ENCODE peak calls at places on chromosomes 3 and 15, in eight cellular contexts. L is upper lobe of right lung; G is fibroblast of lung; U is SJCRH30; I is A673; A is Karpas-422; M is left ventricle myocardium inferior; T is CD8-positive, alpha-beta memory T cell. C is an unnamed sample. For H3K27me3 and H3K36me3, the result is how much of the 10 kb centered on the place peaks cover.

GRCh38 chr15:69782809-69783208 is 314.9 kb downstream of the TLE3 start:
- DNase-seq in M (no peak), I (no peak), U (no peak), L (no peak), T (no peak), G (no peak), A (no peak), C (no peak)

GRCh38 chr15:26872206-26872605 is 5.3 kb downstream of the GABRA5 start:
- DNase-seq in L (no peak), T (no peak), U (no peak), M (no peak), I (no peak), G (no peak), A (no peak), C (no peak)

GRCh38 chr3:150292891-150293290 is 115.2 kb upstream of the TSC22D2 start:
- DNase-seq in A (no peak), L (no peak), G (peak), T (no peak), M (no peak), U (no peak), I (no peak), C (no peak)

GRCh38 chr3:88988906-88989305 is 118.5 kb upstream of the EPHA3 start:
- DNase-seq in L (no peak), I (no peak), T (no peak), A (no peak), G (no peak), M (no peak), U (no peak), C (no peak)

GRCh38 chr3:135217730-135218129 is 422.7 kb downstream of the EPHB1 start:
- DNase-seq in M (no peak), G (no peak), L (no peak), T (no peak), A (no peak), I (no peak), U (no peak), C (no peak)

GRCh38 chr3:65587650-65588439 is 450.9 kb downstream of the MAGI1 start:
- DNase-seq in A (no peak), G (no peak), T (no peak), I (no peak), L (no peak), M (no peak), U (no peak), C (no peak)

GRCh38 chr3:120275553-120276092 is 9.4 kb downstream of the GPR156 start:
- DNase-seq in M (no peak), A (no peak), L (no peak), T (no peak), U (peak), I (no peak), G (no peak), C (no peak)

GRCh38 chr3:168659015-168659414 is 563.3 kb upstream of the GOLIM4 start:
- DNase-seq in A (no peak), M (no peak), G (no peak), I (no peak), U (no peak), L (no peak), T (no peak), C (no peak)

GRCh38 chr3:69439683-69440270 is 53.9 kb upstream of the FRMD4B start:
- DNase-seq in A (peak), U (no peak), M (no peak), L (no peak), G (peak), I (no peak), T (no peak), C (no peak)

GRCh38 chr3:116181159-116181558 is 264.1 kb downstream of the LSAMP start:
- DNase-seq in L (no peak), M (no peak), I (no peak), T (no peak), U (no peak), A (no peak), G (no peak), C (no peak)

GRCh38 chr3:184981071-184981470 is 169.1 kb downstream of the VPS8 start:
- DNase-seq in I (no peak), T (no peak), A (no peak), G (no peak), M (no peak), L (no peak), U (no peak), C (no peak)

GRCh38 chr15:25070357-25070963 is 115.7 kb downstream of the SNRPN start:
- DNase-seq in L (no peak), A (no peak), M (no peak), T (no peak), I (no peak), G (no peak), U (no peak), C (no peak)

GRCh38 chr15:87118424-87118823 is 1038.8 kb downstream of the AGBL1 start:
- DNase-seq in A (no peak), G (peak), U (no peak), L (no peak), I (no peak), M (no peak), T (no peak), C (no peak)

GRCh38 chr15:97168704-97169475 is 791.6 kb upstream of the ARRDC4 start:
- DNase-seq in U (no peak), L (no peak), M (no peak), A (peak), I (no peak), T (no peak), G (no peak), C (peak)

GRCh38 chr3:144708437-144708836 is 736.8 kb downstream of the DIPK2A start:
- DNase-seq in U (no peak), T (no peak), I (no peak), L (no peak), G (no peak), A (no peak), M (no peak), C (no peak)

GRCh38 chr3:107916166-107916565 is 174.7 kb downstream of the CD47 start:
- DNase-seq in I (no peak), G (no peak), T (no peak), L (no peak), U (no peak), M (no peak), A (no peak), C (no peak)

GRCh38 chr3:31275038-31275562 is 257.6 kb upstream of the STT3B start:
- DNase-seq in U (no peak), A (no peak), L (no peak), T (no peak), I (no peak), G (peak), M (no peak), C (no peak)

GRCh38 chr3:142888484-142889262 is at the start of gene PCOLCE2:
- DNase-seq in L (peak), U (peak), M (peak), G (peak), I (peak), A (no peak), T (no peak), C (peak)

GRCh38 chr15:96324192-96324895 is 6.2 kb upstream of the NR2F2 start:
- DNase-seq in T (no peak), I (no peak), U (no peak), L (no peak), M (no peak), A (no peak), G (peak), C (no peak)

GRCh38 chr3:119586707-119587317 is 7.5 kb downstream of the ADPRH start:
- DNase-seq in M (no peak), I (no peak), G (peak), T (no peak), U (peak), A (no peak), L (no peak), C (no peak)

GRCh38 chr3:123401836-123402530 is 46.9 kb downstream of the ADCY5 start:
- DNase-seq in U (no peak), M (peak), L (no peak), I (no peak), T (no peak), A (no peak), G (no peak), C (no peak)

GRCh38 chr15:57183041-57183440 is 193.3 kb upstream of the CGNL1 start:
- DNase-seq in T (no peak), U (no peak), L (no peak), G (peak), A (no peak), M (no peak), I (no peak), C (no peak)

GRCh38 chr3:62445267-62445666 is 71.9 kb upstream of the FEZF2 start:
- DNase-seq in G (peak), M (no peak), L (no peak), A (no peak), T (no peak), I (no peak), U (no peak), C (no peak)

GRCh38 chr15:85351965-85352364 is 28.4 kb upstream of the AKAP13 start:
- DNase-seq in U (no peak), T (no peak), G (no peak), A (no peak), I (no peak), M (no peak), L (no peak), C (no peak)

GRCh38 chr3:189548053-189548452 is 83.1 kb upstream of the TP63 start:
- DNase-seq in G (no peak), U (no peak), A (no peak), I (no peak), M (no peak), L (no peak), T (no peak), C (no peak)

GRCh38 chr15:90750186-90750585 is 33.0 kb downstream of the BLM start:
- DNase-seq in G (peak), M (no peak), A (no peak), U (no peak), T (no peak), L (no peak), I (no peak), C (no peak)

GRCh38 chr3:149657458-149657795 is 398 bp downstream of the WWTR1 start:
- DNase-seq in T (peak), L (peak), I (peak), A (no peak), M (peak), U (no peak), G (peak), C (no peak)

GRCh38 chr3:48430359-48431101 is 644 bp upstream of the PLXNB1 start:
- DNase-seq in A (no peak), T (no peak), L (peak), M (no peak), G (no peak), I (no peak), U (no peak), C (no peak)

GRCh38 chr3:39809181-39809994 is at the start of gene MYRIP:
- DNase-seq in L (peak), A (peak), G (peak), U (no peak), T (no peak), I (peak), M (peak), C (peak)

GRCh38 chr15:69141286-69141701 is 19.1 kb upstream of the GLCE start:
- DNase-seq in I (no peak), A (no peak), T (no peak), U (peak), L (no peak), M (no peak), G (peak), C (peak)

GRCh38 chr3:195133462-195133861 is 137.5 kb downstream of the XXYLT1 start:
- DNase-seq in A (no peak), T (no peak), L (no peak), G (peak), U (no peak), I (no peak), M (no peak), C (no peak)

GRCh38 chr3:125062904-125063618 is 7.3 kb upstream of the HEG1 start:
- DNase-seq in U (peak), G (peak), L (peak), T (no peak), A (no peak), I (no peak), M (peak), C (peak)

GRCh38 chr15:68383161-68384074 is 48.5 kb downstream of the ITGA11 start:
- DNase-seq in M (no peak), I (peak), G (peak), L (peak), T (peak), U (peak), A (peak), C (no peak)

DNA sequence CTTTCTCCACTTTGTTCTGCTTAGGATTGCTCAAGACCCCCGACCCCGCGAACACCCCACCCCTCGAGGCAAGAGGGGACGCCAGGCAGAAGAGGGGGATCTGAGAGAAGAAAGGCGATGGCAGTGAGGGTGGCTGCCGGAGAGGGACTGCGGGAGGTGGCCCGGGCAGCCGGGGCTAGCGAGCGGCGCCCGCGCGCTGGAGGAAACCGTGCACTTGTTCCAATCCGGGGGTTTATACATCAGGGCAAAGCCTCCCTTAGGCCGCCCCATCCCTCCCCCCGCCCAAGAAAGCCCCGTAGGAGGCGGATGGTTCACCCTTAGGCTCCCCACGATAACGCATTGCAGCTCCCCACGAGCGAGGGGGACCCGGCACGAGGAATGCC is 475 bp downstream of the ERC2 start:
- DNase-seq in M (no peak), T (no peak), G (no peak), L (no peak), U (peak), A (no peak), I (peak), C (no peak)
- H3K27me3 ChIP-seq in M (half or more), T (under half), G (under half), L (under half), U (under half), A (under half), I (under half), C (under half)

DNA sequence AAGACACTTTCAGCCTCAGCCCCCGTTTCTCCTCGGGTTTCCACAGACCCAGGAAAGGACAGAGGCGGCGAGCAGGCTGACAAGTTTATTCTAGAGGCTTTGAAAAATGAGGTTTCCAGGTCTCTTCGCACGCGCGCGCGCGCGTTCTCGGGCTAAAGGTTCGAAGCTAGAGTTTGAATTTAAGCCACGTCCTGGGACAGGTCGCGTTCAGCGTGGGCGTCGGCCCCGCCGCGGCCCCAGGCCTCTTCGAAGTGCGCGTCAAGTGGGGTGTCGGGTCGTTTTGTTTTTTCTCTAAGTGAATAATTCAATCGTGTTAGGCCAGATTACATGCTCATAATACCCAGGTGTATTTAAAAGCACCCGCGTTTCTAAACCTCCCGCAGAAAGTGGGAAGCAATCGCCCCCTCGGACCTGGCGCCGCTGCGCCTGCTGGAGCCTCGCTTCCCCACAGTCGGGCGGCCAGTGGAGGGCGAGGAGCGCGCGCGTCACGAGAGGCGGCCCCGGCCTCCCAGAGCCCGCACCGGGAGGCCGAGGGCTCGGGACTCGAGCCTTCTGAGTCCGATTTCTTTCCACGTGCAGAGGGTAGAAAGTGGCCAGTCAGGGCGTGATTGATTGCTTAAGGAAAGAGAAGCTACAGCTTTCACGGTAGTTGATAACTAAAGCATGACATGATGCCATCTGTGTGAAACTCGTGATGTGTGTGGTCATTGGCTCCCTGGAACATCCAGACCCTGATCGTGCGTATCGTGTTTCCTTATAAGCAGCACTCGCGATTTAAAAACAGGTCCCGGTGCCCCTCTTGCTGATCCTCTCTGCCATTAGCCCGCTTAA is 15.8 kb upstream of the SOX2 start:
- DNase-seq in T (no peak), U (no peak), L (no peak), A (no peak), G (peak), I (no peak), M (no peak), C (no peak)
- H3K4me3 ChIP-seq in T (no peak), U (no peak), L (peak), A (no peak), G (peak), I (peak), M (peak), C (peak)

GRCh38 chr3:47098910-47099309 is 65.0 kb downstream of the SETD2 start:
- DNase-seq in L (no peak), U (no peak), G (peak), T (no peak), I (no peak), A (no peak), M (no peak), C (no peak)
- H3K36me3 ChIP-seq in L (half or more), U (under half), G (under half), T (under half), I (under half), A (under half), M (half or more), C (under half)

GRCh38 chr3:146177986-146178385 is 17.0 kb upstream of the PLOD2 start:
- DNase-seq in G (no peak), L (no peak), A (no peak), I (no peak), U (no peak), T (no peak), M (no peak), C (no peak)
- H3K27me3 ChIP-seq in G (under half), L (under half), A (under half), I (under half), U (under half), T (under half), M (under half), C (under half)

C was measured in MG63.